ENCODE peak calls at places on chromosomes 5 and 9, in five cellular contexts. B is Calu3, L is GM13976, K is left ventricle myocardium inferior, D is type B pancreatic cell. Z is an unnamed sample.
A peak's percentile ranks its signal among the peaks of the same experiment; 100 is the strongest.

GRCh38 chr5:136038635-136039034 is 9.8 kb downstream of the TGFBI start:
- DNase-seq in B (no peak), L (no peak), K (no peak), D (no peak), Z (no peak)

GRCh38 chr9:121699271-121700164 is 48.1 kb downstream of the DAB2IP start:
- DNase-seq in B (peak; percentile 45), L (peak; percentile 70), K (peak; percentile 77), D (no peak), Z (no peak)

GRCh38 chr5:177309351-177310191 is 2.1 kb downstream of the MXD3 start:
- DNase-seq in B (peak; percentile 90), L (peak; percentile 74), K (peak; percentile 66), D (no peak), Z (no peak)

GRCh38 chr5:149414405-149415244 is 35.5 kb upstream of the IL17B start:
- DNase-seq in B (no peak), L (no peak), K (peak; percentile 67), D (no peak), Z (no peak)

GRCh38 chr5:23482642-23483041 is 24.8 kb upstream of the PRDM9 start:
- DNase-seq in B (no peak), L (no peak), K (no peak), D (no peak), Z (no peak)

GRCh38 chr5:56146674-56147073 is 86.5 kb downstream of the ANKRD55 start:
- DNase-seq in B (no peak), L (no peak), K (no peak), D (no peak), Z (no peak)

GRCh38 chr9:117435630-117436261 is 20.9 kb upstream of the ASTN2 start:
- DNase-seq in B (no peak), L (no peak), K (no peak), D (no peak), Z (no peak)

GRCh38 chr5:90390933-90391332 is 18.6 kb downstream of the CETN3 start:
- DNase-seq in B (no peak), L (no peak), K (no peak), D (no peak), Z (no peak)

GRCh38 chr9:113152699-113153098 is 1.9 kb downstream of the SLC31A2 start:
- DNase-seq in B (no peak), L (no peak), K (no peak), D (no peak), Z (no peak)

GRCh38 chr5:96331210-96331609 is 101.8 kb downstream of the PCSK1 start:
- DNase-seq in B (no peak), L (no peak), K (no peak), D (no peak), Z (no peak)

GRCh38 chr9:135586601-135587109 is 25.1 kb downstream of the PAEP start:
- DNase-seq in B (no peak), L (peak; percentile 24), K (no peak), D (no peak), Z (no peak)

GRCh38 chr9:129757045-129757444 is 4.2 kb upstream of the PTGES start:
- DNase-seq in B (no peak), L (no peak), K (no peak), D (no peak), Z (no peak)

GRCh38 chr5:154352960-154353548 is 92.7 kb upstream of the SAP30L start:
- DNase-seq in B (no peak), L (no peak), K (no peak), D (no peak), Z (no peak)

GRCh38 chr5:55304584-55304983 is 2.9 kb downstream of the DHX29 start:
- DNase-seq in B (no peak), L (no peak), K (no peak), D (no peak), Z (no peak)

GRCh38 chr5:176788091-176788490 is 22.3 kb upstream of the UNC5A start:
- DNase-seq in B (peak; percentile 47), L (no peak), K (no peak), D (no peak), Z (no peak)

GRCh38 chr9:70539007-70539406 is 124.5 kb upstream of the KLF9 start:
- DNase-seq in B (no peak), L (no peak), K (no peak), D (no peak), Z (no peak)

GRCh38 chr9:133004091-133005072 is 25.9 kb downstream of the GFI1B start:
- DNase-seq in B (no peak), L (peak; percentile 18), K (no peak), D (no peak), Z (no peak)

GRCh38 chr5:30994170-30994569 is 199.3 kb upstream of the CDH6 start:
- DNase-seq in B (no peak), L (no peak), K (no peak), D (no peak), Z (no peak)

GRCh38 chr5:168047043-168047668 is 244.3 kb upstream of the WWC1 start:
- DNase-seq in B (peak; percentile 71), L (no peak), K (no peak), D (no peak), Z (peak; percentile 12)

GRCh38 chr5:142769251-142769792 is 855 bp upstream of the ARHGAP26 start:
- DNase-seq in B (peak; percentile 33), L (no peak), K (no peak), D (no peak), Z (no peak)

GRCh38 chr9:121824651-121825480 is 173.4 kb downstream of the DAB2IP start:
- DNase-seq in B (no peak), L (no peak), K (no peak), D (no peak), Z (no peak)

GRCh38 chr5:33258553-33258952 is 182.2 kb upstream of the TARS1 start:
- DNase-seq in B (no peak), L (no peak), K (no peak), D (no peak), Z (no peak)

GRCh38 chr5:176416123-176416924 is at the start of gene CLTB:
- DNase-seq in B (peak; percentile 94), L (peak; percentile 96), K (peak; percentile 94), D (peak; percentile 87), Z (peak; percentile 44)

GRCh38 chr5:142244440-142244839 is 80.4 kb downstream of the SPRY4 start:
- DNase-seq in B (no peak), L (no peak), K (no peak), D (no peak), Z (no peak)

GRCh38 chr9:108761530-108762347 is 94.0 kb downstream of the ACTL7B start:
- DNase-seq in B (peak; percentile 49), L (peak; percentile 70), K (peak; percentile 28), D (no peak), Z (peak; percentile 4)

GRCh38 chr5:95709967-95710650 is 21.0 kb upstream of the RHOBTB3 start:
- DNase-seq in B (peak; percentile 54), L (no peak), K (peak; percentile 44), D (no peak), Z (no peak)

GRCh38 chr9:98482248-98482647 is 226.5 kb downstream of the GABBR2 start:
- DNase-seq in B (no peak), L (no peak), K (no peak), D (no peak), Z (no peak)

GRCh38 chr9:129552064-129552463 is 68.8 kb downstream of the C9orf50 start:
- DNase-seq in B (no peak), L (no peak), K (no peak), D (no peak), Z (no peak)

GRCh38 chr5:20113031-20113685 is 125.2 kb upstream of the CDH18 start:
- DNase-seq in B (no peak), L (no peak), K (no peak), D (no peak), Z (no peak)

GRCh38 chr9:94980947-94981632 is 254.6 kb downstream of the AOPEP start:
- DNase-seq in B (no peak), L (no peak), K (no peak), D (no peak), Z (no peak)

GRCh38 chr5:143372187-143372829 is 31.2 kb downstream of the NR3C1 start:
- DNase-seq in B (no peak), L (no peak), K (no peak), D (no peak), Z (no peak)

GRCh38 chr9:69622664-69623063 is 49.5 kb downstream of the APBA1 start:
- DNase-seq in B (no peak), L (no peak), K (no peak), D (no peak), Z (no peak)

GRCh38 chr5:147818290-147818689 is 13.2 kb downstream of the SPINK1 start:
- DNase-seq in B (no peak), L (no peak), K (no peak), D (no peak), Z (no peak)

GRCh38 chr5:180522350-180522749 is 28.2 kb downstream of the CNOT6 start:
- DNase-seq in B (no peak), L (no peak), K (no peak), D (no peak), Z (no peak)

GRCh38 chr5:94017579-94017978 is 276.2 kb upstream of the POU5F2 start:
- DNase-seq in B (no peak), L (no peak), K (no peak), D (no peak), Z (no peak)

GRCh38 chr9:35914307-35914807 is 5.1 kb downstream of the SPAAR start:
- DNase-seq in B (peak; percentile 21), L (no peak), K (peak; percentile 84), D (no peak), Z (no peak)

GRCh38 chr5:67306997-67307580 is 110.5 kb upstream of the CD180 start:
- DNase-seq in B (no peak), L (no peak), K (no peak), D (no peak), Z (no peak)

GRCh38 chr5:38734353-38734752 is 111.5 kb upstream of the OSMR start:
- DNase-seq in B (no peak), L (no peak), K (no peak), D (no peak), Z (no peak)
- TF ChIP-seq CTCF in B (no peak), L (no peak), K (no peak), D (peak; percentile 16), Z (no peak)

GRCh38 chr9:91978739-91979414 is 28.8 kb upstream of the ROR2 start:
- DNase-seq in B (peak; percentile 11), L (no peak), K (no peak), D (no peak), Z (no peak)
- TF ChIP-seq CTCF in B (no peak), L (no peak), K (peak; percentile 49), D (peak; percentile 64), Z (peak; percentile 46)

DNA sequence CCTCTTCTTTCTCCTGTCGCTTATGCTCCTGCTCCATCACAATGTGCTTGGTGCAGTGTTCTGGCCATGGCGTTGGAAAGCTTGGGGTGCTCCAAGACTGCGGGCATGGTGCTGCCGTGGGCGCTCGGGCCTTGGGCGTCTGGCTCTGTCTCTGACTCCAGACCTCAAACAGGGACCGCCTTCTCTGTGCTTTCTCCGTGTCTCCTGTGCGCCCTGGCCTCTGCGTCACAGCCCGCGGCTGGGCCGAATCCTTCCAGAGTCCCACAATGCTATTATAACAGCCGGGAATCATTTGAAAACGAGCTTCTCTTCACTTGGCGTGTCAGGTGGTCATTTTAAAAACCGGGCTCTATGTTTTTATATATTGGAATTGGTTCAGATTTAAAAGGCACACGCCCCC is 32.4 kb upstream of the PUM3 start:
- DNase-seq in B (no peak), L (no peak), K (no peak), D (no peak), Z (no peak)
- TF ChIP-seq CTCF in B (no peak), L (no peak), K (no peak), D (no peak), Z (no peak)

GRCh38 chr9:101977614-101978210 is 239.3 kb upstream of the GRIN3A start:
- DNase-seq in B (no peak), L (no peak), K (no peak), D (no peak), Z (no peak)
- TF ChIP-seq CTCF in B (no peak), L (no peak), K (peak; percentile 71), D (peak; percentile 90), Z (peak; percentile 36)

Z was measured in GM12864.